ENCODE peak calls at places on chromosomes 5 and 9, in four cellular contexts. M is foreskin fibroblast, A is lower leg skin, T is choroid plexus epithelial cell. L is an unnamed sample.

GRCh38 chr9:130972277-130972956 is 33.4 kb upstream of the FIBCD1 start:
- DNase-seq in M (no peak), T (no peak), A (no peak), L (no peak)

GRCh38 chr9:32581512-32582143 is 8.7 kb upstream of the NDUFB6 start:
- DNase-seq in T (peak), A (no peak), M (peak), L (peak)

GRCh38 chr5:112418412-112419049 is 546 bp downstream of the EPB41L4A start:
- DNase-seq in M (peak), A (no peak), T (peak), L (peak)

GRCh38 chr5:10409504-10409903 is 32.2 kb upstream of the ROPN1L start:
- DNase-seq in A (no peak), M (no peak), T (no peak), L (no peak)

GRCh38 chr5:150448960-150449490 is 514 bp downstream of the RPS14 start:
- DNase-seq in T (peak), A (no peak), M (no peak), L (no peak)

GRCh38 chr9:6911901-6912650 is 154.3 kb downstream of the KDM4C start:
- DNase-seq in A (no peak), T (no peak), M (no peak), L (no peak)

GRCh38 chr5:9829621-9830020 is 199.5 kb upstream of the TAS2R1 start:
- DNase-seq in M (no peak), T (no peak), A (no peak), L (no peak)

GRCh38 chr5:151288180-151288579 is 15.4 kb downstream of the SLC36A3 start:
- DNase-seq in M (no peak), T (no peak), A (no peak), L (peak)

GRCh38 chr9:127494304-127494702 is 43.0 kb downstream of the LRSAM1 start:
- DNase-seq in A (no peak), M (no peak), T (no peak), L (no peak)

GRCh38 chr9:92455217-92455616 is 27.1 kb downstream of the ASPN start:
- DNase-seq in A (no peak), M (no peak), T (no peak), L (peak)

GRCh38 chr5:142397178-142397577 is 72.4 kb upstream of the SPRY4 start:
- DNase-seq in M (no peak), A (no peak), T (no peak), L (no peak)

GRCh38 chr9:137056739-137057407 is 3.0 kb upstream of the ENTPD2 start:
- DNase-seq in A (no peak), M (no peak), T (no peak), L (no peak)

GRCh38 chr9:111997831-111998230 is 101.2 kb downstream of the UGCG start:
- DNase-seq in T (no peak), A (no peak), M (no peak), L (no peak)

GRCh38 chr5:124343451-124343867 is 403.0 kb downstream of the ZNF608 start:
- DNase-seq in A (peak), M (peak), T (peak), L (peak)

GRCh38 chr9:109600142-109600541 is 102.0 kb upstream of the PTPN3 start:
- DNase-seq in M (peak), A (no peak), T (peak), L (peak)

GRCh38 chr5:72749362-72749997 is 67.0 kb upstream of the TNPO1 start:
- DNase-seq in M (no peak), A (no peak), T (no peak), L (no peak)

GRCh38 chr5:95365302-95366095 is 25.7 kb upstream of the FAM81B start:
- DNase-seq in M (no peak), A (no peak), T (no peak), L (no peak)

GRCh38 chr5:145629047-145629446 is 206.1 kb downstream of the PRELID2 start:
- DNase-seq in M (no peak), A (no peak), T (no peak), L (no peak)

GRCh38 chr5:35202319-35203111 is 27.8 kb downstream of the PRLR start:
- DNase-seq in M (peak), A (no peak), T (peak), L (peak)

GRCh38 chr5:88230546-88231066 is 38.0 kb downstream of the TMEM161B start:
- DNase-seq in A (no peak), M (no peak), T (no peak), L (no peak)

GRCh38 chr5:169706758-169707450 is 69.8 kb downstream of the DOCK2 start:
- DNase-seq in T (peak), M (peak), A (no peak), L (peak)

GRCh38 chr5:145237843-145238242 is 597.3 kb downstream of the PRELID2 start:
- DNase-seq in M (no peak), A (no peak), T (peak), L (peak)

GRCh38 chr9:33778700-33779351 is 16.5 kb upstream of the PRSS3 start:
- DNase-seq in M (no peak), T (peak), A (peak), L (peak)

GRCh38 chr5:165881259-165881658 is 2375.8 kb downstream of the MAT2B start:
- DNase-seq in M (no peak), T (no peak), A (no peak), L (peak)

GRCh38 chr5:81359108-81359507 is 34.8 kb downstream of the ACOT12 start:
- DNase-seq in M (no peak), T (no peak), A (no peak), L (no peak)

GRCh38 chr9:137611623-137612609 is 6.4 kb downstream of the ARRDC1 start:
- DNase-seq in M (peak), T (peak), A (peak), L (peak)

GRCh38 chr9:96871176-96871575 is 16.9 kb upstream of the ZNF782 start:
- DNase-seq in T (no peak), M (no peak), A (no peak), L (peak)

GRCh38 chr5:145830594-145830993 is 4.5 kb downstream of the PRELID2 start:
- DNase-seq in T (peak), A (no peak), M (peak), L (peak)

GRCh38 chr5:140143521-140144258 is 18.0 kb downstream of the IGIP start:
- DNase-seq in M (no peak), A (peak), T (no peak), L (no peak)

GRCh38 chr9:133738039-133738805 is at the start of gene SARDH:
- DNase-seq in A (no peak), T (peak), M (peak), L (peak)

GRCh38 chr9:95024097-95024671 is 293.3 kb downstream of the FANCC start:
- DNase-seq in A (no peak), T (no peak), M (no peak), L (no peak)

GRCh38 chr9:117156150-117156688 is 258.6 kb downstream of the ASTN2 start:
- DNase-seq in A (no peak), T (no peak), M (no peak), L (no peak)

GRCh38 chr5:141758316-141758965 is 76.4 kb upstream of the ARAP3 start:
- DNase-seq in A (no peak), M (no peak), T (no peak), L (no peak)

GRCh38 chr5:133245191-133246052 is 193.6 kb downstream of the HSPA4 start:
- DNase-seq in T (peak), A (peak), M (peak), L (peak)

GRCh38 chr5:150645070-150645700 is 4.7 kb downstream of the SYNPO start:
- DNase-seq in A (no peak), T (peak), M (peak), L (peak)

GRCh38 chr5:131242728-131243255 is 21.1 kb upstream of the CDC42SE2 start:
- DNase-seq in A (no peak), M (peak), T (peak), L (peak)

GRCh38 chr5:102807878-102808502 is 52.9 kb downstream of the PAM start:
- DNase-seq in T (peak), M (peak), A (no peak), L (no peak)

GRCh38 chr9:15499108-15499507 is 11.7 kb downstream of the PSIP1 start:
- DNase-seq in A (no peak), T (no peak), M (no peak), L (no peak)

GRCh38 chr9:26321935-26322334 is 570.7 kb downstream of the CAAP1 start:
- DNase-seq in A (no peak), T (no peak), M (no peak), L (no peak)
- TF ChIP-seq CTCF in A (no peak), T (no peak), M (no peak), L (no peak)

DNA sequence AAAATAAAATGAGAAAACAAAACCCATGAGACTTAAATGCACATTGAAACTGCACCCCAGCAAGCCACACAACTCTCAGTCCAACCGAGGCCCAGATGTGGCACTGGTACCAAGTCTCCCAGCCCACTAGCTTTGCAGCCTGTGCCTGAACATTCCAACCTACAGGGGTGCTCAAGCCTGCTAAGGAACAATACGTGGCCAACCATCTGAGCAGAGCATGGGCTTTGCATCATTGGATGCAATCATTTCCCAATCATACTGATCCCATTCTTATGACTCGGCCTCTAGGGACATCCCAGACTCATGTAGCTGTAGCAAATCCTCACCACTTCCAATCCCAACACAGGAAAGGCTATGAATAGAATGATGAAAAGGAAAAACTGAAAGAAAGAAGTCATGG is 297.2 kb downstream of the SPOCK1 start:
- DNase-seq in A (peak), T (peak), M (peak), L (peak)
- TF ChIP-seq CTCF in A (no peak), T (no peak), M (peak), L (no peak)

DNA sequence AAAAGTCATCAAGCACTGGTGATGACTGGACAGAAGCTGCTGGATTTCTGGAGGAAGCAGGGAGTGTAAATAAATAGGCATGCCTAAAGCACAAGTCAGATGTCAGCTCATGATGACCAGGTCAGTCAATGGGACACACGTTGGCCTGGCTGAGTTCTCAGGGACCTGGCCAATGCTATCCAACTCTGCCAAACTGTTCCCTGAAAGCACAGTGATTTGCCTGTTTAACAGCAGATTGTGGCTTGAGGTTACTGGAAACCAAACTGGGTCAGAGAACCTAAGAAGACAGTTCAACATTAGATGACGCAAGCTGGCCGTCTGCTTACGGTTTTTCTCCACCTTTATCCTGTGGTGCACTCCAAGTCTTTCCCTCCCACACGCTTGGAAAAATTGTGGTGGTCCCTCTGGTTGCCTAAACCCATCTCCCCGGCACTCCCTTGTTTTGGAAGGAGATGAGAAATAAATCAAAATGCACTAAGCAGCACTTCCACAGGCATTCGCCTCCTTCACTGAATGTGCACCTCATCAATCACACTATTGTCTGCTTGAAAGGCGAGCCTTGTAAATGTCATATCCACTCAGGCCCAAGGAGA is 199.4 kb downstream of the GAPVD1 start:
- DNase-seq in M (peak), T (peak), A (no peak), L (no peak)
- TF ChIP-seq CTCF in M (no peak), T (no peak), A (no peak), L (no peak)

GRCh38 chr5:110034076-110034475 is 344.3 kb downstream of the MAN2A1 start:
- DNase-seq in T (no peak), A (no peak), M (no peak), L (no peak)
- TF ChIP-seq CTCF in T (no peak), A (no peak), M (no peak), L (no peak)

DNA sequence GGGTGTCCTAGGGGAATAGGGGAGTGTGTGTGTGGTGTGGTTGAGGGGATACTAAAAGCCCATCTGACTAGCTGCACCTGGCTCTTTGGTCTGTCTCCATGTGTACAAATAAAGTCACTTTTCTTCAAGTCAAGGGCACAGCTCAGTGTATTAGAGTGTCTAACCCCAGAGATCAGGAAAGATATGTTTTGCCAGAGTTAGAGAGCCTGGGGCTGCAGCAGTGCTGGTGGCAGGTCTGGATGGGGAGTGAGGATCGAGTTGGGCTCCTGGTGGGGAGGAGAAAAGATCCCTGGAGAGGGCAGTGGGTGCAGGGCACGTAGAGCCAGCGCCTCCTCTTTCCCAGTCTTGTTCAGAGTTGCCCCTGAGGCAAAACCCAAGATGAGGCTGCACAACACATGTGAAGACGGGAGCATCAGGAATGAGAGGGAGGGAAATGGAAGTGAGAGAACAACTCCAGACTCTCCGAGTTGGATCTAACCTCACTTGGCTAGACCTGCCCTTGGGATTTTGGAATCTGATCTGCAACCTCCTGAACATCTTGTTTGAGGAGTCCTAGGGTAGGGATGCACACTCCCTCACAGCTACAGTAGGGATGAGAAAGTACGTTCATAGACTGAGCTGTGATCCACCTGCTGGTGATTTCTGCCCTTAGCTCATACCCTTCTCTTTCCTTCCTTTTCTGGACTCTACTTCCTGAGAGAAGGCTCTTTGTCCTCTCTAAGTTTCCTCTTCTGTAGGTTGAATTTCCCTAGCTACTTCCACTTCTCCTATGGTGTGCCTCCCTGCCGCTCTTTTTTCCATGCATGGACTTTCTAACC is 309.9 kb downstream of the ZSWIM6 start:
- DNase-seq in T (peak), A (no peak), M (no peak), L (no peak)
- TF ChIP-seq CTCF in T (peak), A (no peak), M (peak), L (no peak)

GRCh38 chr5:34057569-34057968 is 14.6 kb upstream of the C1QTNF3 start:
- DNase-seq in A (no peak), T (no peak), M (no peak), L (no peak)

GRCh38 chr5:34054330-34054729 is 11.3 kb upstream of the C1QTNF3 start:
- DNase-seq in T (no peak), A (no peak), M (no peak), L (no peak)

GRCh38 chr5:34058532-34058931 is 15.5 kb upstream of the C1QTNF3 start:
- DNase-seq in T (no peak), A (no peak), M (no peak), L (no peak)

GRCh38 chr5:34055671-34056070 is 12.7 kb upstream of the C1QTNF3 start:
- DNase-seq in A (no peak), M (no peak), T (no peak), L (no peak)

GRCh38 chr5:34057118-34057517 is 14.1 kb upstream of the C1QTNF3 start:
- DNase-seq in T (no peak), M (no peak), A (no peak), L (no peak)
- TF ChIP-seq CTCF in T (no peak), M (no peak), A (no peak), L (no peak)

L was measured in MCF 10A.